ENCODE peak calls at places on chromosome 9, in nine cellular contexts. P is transverse colon, U is pancreas, V is lung, E is PC-3, A is breast epithelium, M is right atrium auricular region, Z is HCT116, F is lower lobe of right lung. T is an unnamed sample.
A peak's percentile ranks its signal among the peaks of the same experiment; 100 is the strongest.

GRCh38 chr9:131530546-131530929 is 525 bp downstream of the UCK1 start:
- DNase-seq in P (peak; percentile 47), V (peak; percentile 35), M (no peak), Z (no peak), E (peak; percentile 33), F (peak; percentile 61), A (no peak), U (peak; percentile 68), T (no peak)

GRCh38 chr9:88535226-88535931 is 401 bp downstream of the NXNL2 start:
- DNase-seq in U (peak; percentile 65), Z (no peak), A (no peak), F (no peak), P (peak; percentile 29), E (no peak), M (no peak), V (no peak), T (no peak)

GRCh38 chr9:119284118-119284517 is 85.1 kb downstream of the BRINP1 start:
- DNase-seq in P (no peak), V (no peak), Z (no peak), M (no peak), E (no peak), A (no peak), U (no peak), F (no peak), T (no peak)

GRCh38 chr9:94973491-94973941 is 247.0 kb downstream of the AOPEP start:
- DNase-seq in A (no peak), U (no peak), F (no peak), Z (no peak), V (no peak), M (no peak), P (no peak), E (no peak), T (no peak)

GRCh38 chr9:116154334-116154975 is 864 bp downstream of the PAPPA start:
- DNase-seq in Z (no peak), P (no peak), A (no peak), V (no peak), F (no peak), M (no peak), E (no peak), U (peak; percentile 72), T (no peak)

GRCh38 chr9:114016629-114017423 is 61.3 kb downstream of the AMBP start:
- DNase-seq in Z (no peak), A (peak; percentile 37), E (no peak), V (peak; percentile 28), F (no peak), U (peak; percentile 32), P (no peak), M (no peak), T (no peak)

GRCh38 chr9:79664375-79664825 is 92.6 kb downstream of the TLE4 start:
- DNase-seq in E (peak; percentile 50), A (no peak), F (no peak), P (no peak), U (no peak), M (no peak), Z (no peak), V (no peak), T (no peak)

GRCh38 chr9:91033802-91034201 is 232.2 kb downstream of the SYK start:
- DNase-seq in P (peak; percentile 50), Z (peak; percentile 4), M (no peak), V (no peak), F (no peak), U (no peak), A (no peak), E (peak; percentile 15), T (no peak)

GRCh38 chr9:128947423-128948310 is at the start of the genes DOLK and NUP188:
- DNase-seq in Z (peak; percentile 66), F (peak; percentile 97), U (peak; percentile 100), E (peak; percentile 89), P (peak; percentile 98), V (peak; percentile 98), M (peak; percentile 95), A (peak; percentile 97), T (peak; percentile 57)

GRCh38 chr9:121650220-121651013 is 1.0 kb upstream of the DAB2IP start:
- DNase-seq in V (peak; percentile 42), F (no peak), U (peak; percentile 76), A (no peak), Z (no peak), E (peak; percentile 53), M (no peak), P (peak; percentile 84), T (no peak)

GRCh38 chr9:8062459-8062858 is 262.9 kb upstream of the DMAC1 start:
- DNase-seq in U (no peak), V (no peak), A (no peak), F (no peak), M (no peak), E (no peak), P (no peak), Z (no peak), T (no peak)

GRCh38 chr9:128249914-128250838 is 25.6 kb downstream of the GOLGA2 start:
- DNase-seq in P (peak; percentile 98), V (peak; percentile 95), E (peak; percentile 57), F (peak; percentile 93), M (no peak), U (peak; percentile 100), A (peak; percentile 93), Z (peak; percentile 87), T (peak; percentile 69)

GRCh38 chr9:107243757-107244156 is 39.3 kb upstream of the RAD23B start:
- DNase-seq in U (no peak), A (no peak), M (no peak), Z (peak; percentile 99), E (peak; percentile 96), F (no peak), P (peak; percentile 65), V (no peak), T (peak; percentile 95)

GRCh38 chr9:122138560-122139268 is 20.9 kb downstream of the NDUFA8 start:
- DNase-seq in A (no peak), F (no peak), Z (no peak), P (no peak), M (no peak), E (peak; percentile 45), U (no peak), V (no peak), T (no peak)

GRCh38 chr9:83280259-83280658 is 217.3 kb upstream of the RASEF start:
- DNase-seq in F (no peak), M (no peak), A (no peak), Z (no peak), V (no peak), E (peak; percentile 39), U (no peak), P (no peak), T (no peak)

GRCh38 chr9:89923961-89924504 is 319.2 kb downstream of the GADD45G start:
- DNase-seq in A (no peak), M (peak; percentile 55), E (peak; percentile 3), F (no peak), P (no peak), V (no peak), Z (no peak), U (no peak), T (no peak)

GRCh38 chr9:112751059-112751795 is 667 bp downstream of the SNX30 start:
- DNase-seq in F (peak; percentile 69), E (peak; percentile 68), V (peak; percentile 51), A (peak; percentile 61), M (peak; percentile 60), Z (no peak), P (peak; percentile 68), U (peak; percentile 66), T (peak; percentile 46)

GRCh38 chr9:101235105-101235866 is 149.5 kb downstream of the BAAT start:
- DNase-seq in V (no peak), F (no peak), U (no peak), P (no peak), M (no peak), A (no peak), E (peak; percentile 26), Z (peak; percentile 13), T (peak; percentile 2)
- TF ChIP-seq CTCF in V (no peak), F (peak; percentile 43), U (peak; percentile 29), P (peak; percentile 30), M (peak; percentile 75), A (no peak), E (peak; percentile 40), Z (peak; percentile 58), T (peak; percentile 66)

DNA sequence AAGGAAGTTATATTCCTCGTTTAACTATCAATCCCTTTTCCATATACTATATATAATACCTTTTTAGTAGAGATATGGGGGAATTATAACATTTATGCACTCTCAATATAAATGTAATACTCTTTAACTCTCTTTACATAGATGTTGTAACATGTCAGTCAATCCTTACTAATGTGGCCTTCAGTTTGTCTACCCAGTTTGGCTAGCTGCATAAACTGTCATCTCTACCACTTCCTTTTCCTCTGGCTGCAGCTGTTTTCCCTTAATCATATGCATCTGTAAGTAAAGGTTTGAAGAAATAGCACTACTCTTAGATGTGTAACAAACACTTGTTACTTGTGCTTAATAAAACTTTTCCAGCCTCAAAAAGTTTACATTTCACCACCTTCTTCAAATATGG is 13.4 kb downstream of the ABHD17B start:
- DNase-seq in M (no peak), U (no peak), E (no peak), P (no peak), F (no peak), Z (no peak), A (no peak), V (no peak), T (no peak)
- H3K4me1 ChIP-seq in M (no peaks in the 10 kb centered on the region), U (peaks cover 21% of the 10 kb centered on the region), E (no peaks in the 10 kb centered on the region), P (peaks cover 8% of the 10 kb centered on the region), F (peaks cover 24% of the 10 kb centered on the region), Z (no peaks in the 10 kb centered on the region), A (no peaks in the 10 kb centered on the region), V (peaks cover 14% of the 10 kb centered on the region), T (peaks cover 20% of the 10 kb centered on the region)

GRCh38 chr9:132586830-132587483 is 4.6 kb downstream of the BARHL1 start:
- DNase-seq in M (no peak), A (no peak), U (no peak), Z (no peak), E (no peak), P (no peak), F (no peak), V (no peak), T (no peak)
- H3K27me3 ChIP-seq in M (peaks cover 78% of the 10 kb centered on the region), A (peaks cover 93% of the 10 kb centered on the region), U (no peaks in the 10 kb centered on the region), Z (no peaks in the 10 kb centered on the region), E (no peaks in the 10 kb centered on the region), P (peaks cover 100% of the 10 kb centered on the region), F (peaks cover 100% of the 10 kb centered on the region), V (peaks cover 27% of the 10 kb centered on the region), T (peaks cover 100% of the 10 kb centered on the region)

DNA sequence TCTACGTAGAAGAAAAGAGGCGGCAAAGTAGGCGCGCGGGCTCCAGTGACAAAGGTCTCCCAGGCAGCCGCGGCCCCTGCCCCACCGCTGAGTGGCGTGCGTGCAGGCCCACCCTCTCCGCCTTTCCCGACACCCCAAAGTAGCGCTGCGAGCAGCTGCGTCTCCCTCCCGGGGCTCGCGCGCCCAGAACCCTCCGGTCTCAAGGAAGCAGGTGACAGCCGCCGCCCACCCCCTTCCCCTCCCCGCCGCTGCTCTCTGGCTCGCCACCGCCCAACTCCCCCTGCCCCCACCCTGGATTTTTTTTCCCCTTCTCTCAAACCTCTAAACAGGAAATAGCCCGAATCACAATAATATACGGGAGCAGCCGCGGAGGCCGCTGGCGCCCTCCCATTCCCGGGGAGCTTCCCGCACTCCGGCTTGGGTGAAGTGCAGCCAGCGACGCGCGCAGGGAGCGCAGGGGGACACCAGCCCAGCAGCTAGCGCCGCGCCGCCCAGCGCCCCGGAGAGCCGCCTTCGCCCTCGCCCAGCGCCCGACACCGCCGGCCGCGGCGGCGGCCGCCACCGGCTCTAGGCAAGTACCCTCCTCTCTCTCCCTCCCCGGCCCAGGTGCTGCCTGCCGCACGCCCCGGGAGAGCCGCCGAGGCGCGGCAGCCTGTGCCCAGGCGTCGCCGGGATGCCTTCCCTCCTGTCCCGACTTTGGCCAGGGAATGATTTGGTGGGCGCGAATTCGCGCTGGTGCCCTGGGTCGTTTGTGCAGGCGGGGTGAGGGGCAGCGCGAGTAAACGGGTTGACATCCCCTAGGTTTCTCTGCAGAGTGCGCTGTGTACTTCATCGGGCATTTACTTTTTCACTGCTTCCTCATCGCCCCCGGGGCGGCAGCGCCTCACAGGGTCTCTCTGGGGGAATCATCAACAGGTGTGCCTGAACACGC is 52.7 kb upstream of the TJP2 start:
- DNase-seq in V (peak; percentile 71), U (peak; percentile 80), P (peak; percentile 73), E (peak; percentile 50), A (peak; percentile 70), Z (no peak), M (no peak), F (peak; percentile 74), T (peak; percentile 23)
- TF ChIP-seq CTCF in V (no peak), U (no peak), P (no peak), E (no peak), A (no peak), Z (no peak), M (no peak), F (no peak), T (peak; percentile 35)

T was measured in foreskin keratinocyte.